ENCODE peak calls at places on chromosomes 4 and X, in eight cellular contexts. M is stimulated activated naive B cell treated with anti-CD40 and anti-IgM and Interleukin-4, amounts not matched to agents 10 μg/mL and 1 μg/mL and 100 μg/mL, for 72 hours; F is epithelial cell of prostate; B is lung microvascular endothelial cell; S is fibroblast of the aortic adventitia; C is glutamatergic neuron; P is activated CD4-positive, alpha-beta T cell treated with anti-CD3 and anti-CD28 coated beads for 24 hours; Y is choroid plexus epithelial cell. L is an unnamed sample.

GRCh38 chr4:57074753-57075152 is 35.4 kb downstream of the IGFBP7 start:
- DNase-seq in P (no peak), M (no peak), S (peak), C (no peak), B (no peak), Y (peak), F (peak), L (no peak)

GRCh38 chrX:153960077-153960476 is 11.5 kb downstream of the HCFC1 start:
- DNase-seq in P (no peak), M (no peak), S (no peak), C (no peak), Y (no peak), B (no peak), F (no peak), L (no peak)

GRCh38 chr4:70838972-70839536 is 636 bp downstream of the GRSF1 start:
- DNase-seq in Y (peak), F (no peak), C (peak), M (peak), S (peak), P (peak), B (peak), L (peak)

GRCh38 chr4:168521736-168522135 is 24.9 kb downstream of the PALLD start:
- DNase-seq in C (no peak), P (no peak), M (no peak), S (no peak), B (no peak), F (no peak), Y (no peak), L (no peak)

GRCh38 chr4:11698846-11699590 is 270.3 kb upstream of the HS3ST1 start:
- DNase-seq in S (peak), C (no peak), P (no peak), M (no peak), Y (peak), F (peak), B (peak), L (peak)

GRCh38 chrX:109841869-109842579 is 109.0 kb upstream of the ACSL4 start:
- DNase-seq in P (no peak), F (no peak), M (no peak), C (no peak), S (no peak), B (peak), Y (peak), L (no peak)

GRCh38 chr4:150167054-150167453 is 88.8 kb downstream of the DCLK2 start:
- DNase-seq in F (no peak), B (no peak), M (no peak), Y (no peak), S (no peak), C (no peak), P (no peak), L (no peak)

GRCh38 chrX:30230395-30230794 is at the start of gene MAGEB3:
- DNase-seq in B (no peak), M (no peak), Y (no peak), P (no peak), F (no peak), S (no peak), C (no peak), L (no peak)

GRCh38 chr4:1172228-1172851 is at the start of gene SPON2:
- DNase-seq in M (no peak), B (no peak), P (no peak), S (no peak), C (peak), Y (peak), F (no peak), L (no peak)

GRCh38 chrX:127306262-127306661 is 486.7 kb downstream of the PRR32 start:
- DNase-seq in F (no peak), B (no peak), C (no peak), P (no peak), M (no peak), S (no peak), Y (no peak), L (no peak)

GRCh38 chr4:176001171-176002006 is 64.3 kb upstream of the WDR17 start:
- DNase-seq in B (peak), S (peak), P (no peak), M (no peak), F (no peak), C (peak), Y (peak), L (peak)

GRCh38 chrX:110723844-110724243 is 71.8 kb downstream of the CHRDL1 start:
- DNase-seq in M (no peak), S (no peak), B (no peak), P (no peak), C (no peak), F (no peak), Y (no peak), L (no peak)

GRCh38 chrX:151015684-151016083 is 32.5 kb downstream of the HMGB3 start:
- DNase-seq in B (no peak), S (no peak), P (no peak), Y (no peak), C (no peak), M (no peak), F (no peak), L (no peak)

GRCh38 chrX:101287402-101287801 is 3.7 kb downstream of the TAF7L start:
- DNase-seq in C (no peak), Y (peak), F (no peak), P (peak), B (peak), M (no peak), S (peak), L (peak)